ENCODE peak calls at places on chromosomes 12 and 14, in eight cellular contexts. H is WTC11, W is left ventricle myocardium inferior, J is epithelial cell of esophagus, C is psoas muscle, D is upper lobe of left lung, S is GM13976, N is lung. X is an unnamed sample.

GRCh38 chr12:44930972-44931600 is 55.0 kb upstream of the NELL2 start:
- DNase-seq in J (peak), N (no peak), C (no peak), S (peak), H (no peak), D (no peak), W (no peak), X (peak)

GRCh38 chr14:105201928-105202513 is 20.9 kb upstream of the NUDT14 start:
- DNase-seq in J (no peak), N (no peak), D (peak), C (no peak), H (no peak), W (no peak), S (peak), X (peak)

GRCh38 chr14:91354221-91354916 is 63.3 kb downstream of the CCDC88C start:
- DNase-seq in D (no peak), C (peak), N (no peak), J (peak), S (no peak), W (no peak), H (no peak), X (no peak)

GRCh38 chr14:65704850-65705249 is 292.3 kb downstream of the FUT8 start:
- DNase-seq in N (no peak), J (peak), H (no peak), D (no peak), S (no peak), C (no peak), W (no peak), X (no peak)

GRCh38 chr14:55221186-55221585 is 29.8 kb upstream of the DLGAP5 start:
- DNase-seq in D (no peak), J (peak), W (no peak), S (no peak), C (no peak), N (no peak), H (no peak), X (no peak)

GRCh38 chr14:71355324-71356201 is 448.3 kb downstream of the PCNX1 start:
- DNase-seq in J (peak), H (no peak), W (no peak), S (peak), D (no peak), C (no peak), N (no peak), X (peak)

GRCh38 chr12:15698377-15698867 is 90.8 kb downstream of the EPS8 start:
- DNase-seq in J (no peak), S (no peak), N (no peak), D (no peak), W (no peak), C (no peak), H (no peak), X (no peak)

GRCh38 chr12:46450279-46450748 is 77.7 kb upstream of the SLC38A2 start:
- DNase-seq in H (no peak), J (peak), W (peak), S (no peak), C (peak), N (peak), D (no peak), X (no peak)

GRCh38 chr12:43332977-43333649 is 218.9 kb downstream of the ADAMTS20 start:
- DNase-seq in J (peak), C (no peak), W (no peak), D (no peak), N (no peak), H (no peak), S (no peak), X (no peak)

GRCh38 chr14:53828820-53829219 is 127.8 kb downstream of the BMP4 start:
- DNase-seq in D (no peak), J (no peak), N (no peak), H (no peak), C (no peak), W (no peak), S (no peak), X (no peak)

GRCh38 chr12:69688496-69689427 is 10.3 kb downstream of the BEST3 start:
- DNase-seq in S (no peak), N (peak), W (peak), J (peak), C (peak), H (peak), D (peak), X (no peak)

GRCh38 chr12:14313379-14313778 is 52.1 kb upstream of the ATF7IP start:
- DNase-seq in H (no peak), N (no peak), D (no peak), S (no peak), C (no peak), W (no peak), J (peak), X (no peak)

GRCh38 chr12:18320036-18320617 is 58.8 kb downstream of the PIK3C2G start:
- DNase-seq in H (peak), D (no peak), W (no peak), S (peak), J (peak), N (no peak), C (no peak), X (peak)

GRCh38 chr12:94643585-94643984 is 6.8 kb downstream of the TMCC3 start:
- DNase-seq in N (no peak), S (no peak), W (no peak), D (no peak), H (no peak), J (no peak), C (no peak), X (no peak)

GRCh38 chr14:76872796-76873432 is 46.7 kb downstream of the LRRC74A start:
- DNase-seq in H (peak), J (peak), S (peak), C (peak), D (no peak), W (peak), N (peak), X (peak)

GRCh38 chr12:94761559-94761958 is 111.2 kb upstream of the TMCC3 start:
- DNase-seq in S (no peak), H (no peak), D (no peak), J (peak), N (no peak), W (no peak), C (no peak), X (no peak)

GRCh38 chr12:108650083-108650482 is 16.4 kb upstream of the SELPLG start:
- DNase-seq in S (no peak), D (no peak), C (no peak), J (no peak), W (no peak), N (no peak), H (no peak), X (no peak)

GRCh38 chr12:50317198-50317597 is 33.9 kb upstream of the LIMA1 start:
- DNase-seq in S (no peak), C (no peak), D (no peak), N (no peak), J (no peak), W (no peak), H (no peak), X (no peak)
- TF ChIP-seq CTCF in S (no peak), C (no peak), D (no peak), N (no peak), J (peak), W (no peak), H (no peak), X (no peak)

GRCh38 chr14:97584528-97584927 is 787.3 kb downstream of the VRK1 start:
- DNase-seq in S (no peak), H (peak), J (no peak), N (no peak), D (no peak), W (no peak), C (no peak), X (no peak)
- TF ChIP-seq CTCF in S (no peak), H (no peak), J (no peak), N (no peak), D (no peak), W (no peak), C (no peak), X (no peak)

DNA sequence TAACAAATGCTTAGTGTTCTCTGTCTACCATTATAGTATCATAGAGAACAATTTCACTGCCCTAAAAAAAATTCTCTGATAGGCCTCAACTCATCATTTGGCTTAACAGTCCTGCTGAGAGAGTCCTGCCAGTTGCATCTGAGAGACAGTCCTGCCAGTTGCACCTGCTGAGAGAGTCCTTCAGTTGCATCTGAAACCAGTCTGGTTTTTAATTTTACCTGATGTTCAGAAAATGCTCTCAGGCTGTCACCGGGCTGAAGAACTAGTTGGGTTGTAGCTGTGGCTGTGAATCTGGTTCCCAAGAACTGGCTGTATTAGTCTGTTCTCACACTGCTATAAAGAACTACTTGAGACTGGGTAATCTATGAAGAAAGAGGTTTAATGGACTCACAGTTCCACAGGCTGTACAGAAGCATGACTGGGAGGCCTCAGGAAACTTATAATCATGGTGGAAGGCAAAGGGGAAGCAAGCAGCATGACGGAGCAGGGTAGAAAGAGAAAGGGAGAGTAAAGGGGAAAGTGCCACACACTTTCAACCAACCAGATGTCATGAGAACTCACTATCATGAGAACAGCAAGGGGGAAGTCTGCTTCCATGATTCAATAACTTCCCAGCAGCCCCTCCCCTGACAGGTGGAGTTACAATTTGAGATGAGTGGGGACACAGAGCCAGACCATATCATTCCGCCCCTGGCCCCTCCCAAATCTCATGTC is 51.6 kb downstream of the PRKCH start:
- DNase-seq in S (no peak), H (no peak), W (no peak), D (no peak), J (no peak), N (no peak), C (no peak), X (no peak)
- TF ChIP-seq CTCF in S (no peak), H (no peak), W (no peak), D (no peak), J (no peak), N (no peak), C (no peak), X (no peak)

GRCh38 chr12:58242803-58243628 is 301.6 kb downstream of the ATP23 start:
- DNase-seq in J (no peak), N (no peak), C (no peak), H (no peak), D (no peak), W (no peak), S (no peak), X (no peak)

GRCh38 chr12:58249610-58250009 is 308.2 kb downstream of the ATP23 start:
- DNase-seq in N (no peak), J (no peak), S (no peak), C (no peak), W (no peak), H (no peak), D (no peak), X (no peak)

GRCh38 chr12:58252914-58253313 is 311.5 kb downstream of the ATP23 start:
- DNase-seq in H (no peak), S (no peak), D (no peak), C (no peak), J (peak), W (no peak), N (no peak), X (no peak)

GRCh38 chr12:58248599-58248998 is 307.2 kb downstream of the ATP23 start:
- DNase-seq in S (no peak), H (no peak), D (no peak), N (no peak), C (no peak), W (no peak), J (no peak), X (no peak)

GRCh38 chr12:58247633-58248032 is 306.3 kb downstream of the ATP23 start:
- DNase-seq in C (no peak), N (no peak), J (no peak), H (peak), S (no peak), D (no peak), W (no peak), X (no peak)
- TF ChIP-seq CTCF in C (no peak), N (no peak), J (no peak), H (no peak), S (no peak), D (no peak), W (no peak), X (no peak)

GRCh38 chr14:40936861-40937260 is 669.8 kb upstream of the LRFN5 start:
- DNase-seq in C (no peak), H (no peak), S (no peak), W (no peak), D (no peak), N (no peak), J (no peak), X (no peak)
- TF ChIP-seq CTCF in C (no peak), H (no peak), S (no peak), W (no peak), D (no peak), N (no peak), J (no peak), X (no peak)

GRCh38 chr12:76094754-76095153 is 10.3 kb upstream of the NAP1L1 start:
- DNase-seq in H (no peak), S (no peak), C (no peak), J (no peak), W (no peak), N (no peak), D (no peak), X (no peak)
- TF ChIP-seq CTCF in H (no peak), S (no peak), C (no peak), J (peak), W (no peak), N (no peak), D (no peak), X (no peak)